ENCODE peak calls at places on chromosomes 11 and 22, in seven cellular contexts. One of them, this sample, is unnamed.

GRCh38 chr11:9769621-9770020 is 105.7 kb downstream of the SWAP70 start:
- DNase-seq in A549: no peak
- DNase-seq in cardiac fibroblast: no peak
- DNase-seq in SK-N-SH: no peak
- DNase-seq in IMR-90: no peak
- DNase-seq in spleen: no peak
- DNase-seq in GM20000: no peak
- DNase-seq in this sample: no peak

GRCh38 chr22:21832291-21833290 is 34.9 kb downstream of the MAPK1 start:
- DNase-seq in spleen: no peak
- DNase-seq in GM20000: no peak
- DNase-seq in SK-N-SH: no peak
- DNase-seq in IMR-90: peak; percentile 9
- DNase-seq in cardiac fibroblast: peak; percentile 45
- DNase-seq in A549: no peak
- DNase-seq in this sample: no peak

GRCh38 chr22:37676691-37677627 is 1.5 kb downstream of the LGALS1 start:
- DNase-seq in GM20000: peak; percentile 88
- DNase-seq in A549: no peak
- DNase-seq in IMR-90: peak; percentile 98
- DNase-seq in spleen: peak; percentile 97
- DNase-seq in cardiac fibroblast: peak; percentile 97
- DNase-seq in SK-N-SH: peak; percentile 91
- DNase-seq in this sample: peak; percentile 37

GRCh38 chr22:32754413-32755041 is 47.0 kb upstream of the TIMP3 start:
- DNase-seq in IMR-90: peak; percentile 65
- DNase-seq in SK-N-SH: no peak
- DNase-seq in GM20000: no peak
- DNase-seq in cardiac fibroblast: peak; percentile 73
- DNase-seq in spleen: no peak
- DNase-seq in A549: no peak
- DNase-seq in this sample: no peak

GRCh38 chr11:115678942-115679341 is 174.7 kb upstream of the CADM1 start:
- DNase-seq in A549: peak; percentile 22
- DNase-seq in SK-N-SH: no peak
- DNase-seq in IMR-90: no peak
- DNase-seq in cardiac fibroblast: no peak
- DNase-seq in GM20000: no peak
- DNase-seq in spleen: no peak
- DNase-seq in this sample: no peak

GRCh38 chr11:32489464-32489863 is 54.1 kb upstream of the WT1 start:
- DNase-seq in cardiac fibroblast: no peak
- DNase-seq in spleen: no peak
- DNase-seq in GM20000: no peak
- DNase-seq in IMR-90: no peak
- DNase-seq in A549: no peak
- DNase-seq in SK-N-SH: no peak
- DNase-seq in this sample: no peak

GRCh38 chr11:47106839-47107520 is 69.7 kb downstream of the ARFGAP2 start:
- DNase-seq in A549: no peak
- DNase-seq in IMR-90: no peak
- DNase-seq in GM20000: no peak
- DNase-seq in cardiac fibroblast: no peak
- DNase-seq in SK-N-SH: no peak
- DNase-seq in spleen: no peak
- DNase-seq in this sample: no peak

GRCh38 chr11:85809881-85810280 is 1.1 kb downstream of the SYTL2 start:
- DNase-seq in cardiac fibroblast: no peak
- DNase-seq in GM20000: peak; percentile 27
- DNase-seq in A549: no peak
- DNase-seq in SK-N-SH: peak; percentile 64
- DNase-seq in spleen: no peak
- DNase-seq in IMR-90: no peak
- DNase-seq in this sample: peak; percentile 37

GRCh38 chr22:48828688-48829087 is 999.0 kb downstream of the BRD1 start:
- DNase-seq in spleen: peak; percentile 39
- DNase-seq in SK-N-SH: no peak
- DNase-seq in IMR-90: no peak
- DNase-seq in GM20000: no peak
- DNase-seq in cardiac fibroblast: no peak
- DNase-seq in A549: no peak
- DNase-seq in this sample: no peak

GRCh38 chr11:10943968-10944367 is 86.1 kb upstream of the ZBED5 start:
- DNase-seq in A549: no peak
- DNase-seq in IMR-90: no peak
- DNase-seq in spleen: no peak
- DNase-seq in cardiac fibroblast: peak; percentile 69
- DNase-seq in SK-N-SH: no peak
- DNase-seq in GM20000: no peak
- DNase-seq in this sample: no peak

GRCh38 chr11:117815262-117815803 is 9.2 kb downstream of the FXYD2 start:
- DNase-seq in IMR-90: no peak
- DNase-seq in A549: no peak
- DNase-seq in cardiac fibroblast: no peak
- DNase-seq in GM20000: peak; percentile 75
- DNase-seq in spleen: peak; percentile 94
- DNase-seq in SK-N-SH: no peak
- DNase-seq in this sample: no peak

GRCh38 chr11:125871391-125872137 is 15.9 kb upstream of the HYLS1 start:
- DNase-seq in GM20000: no peak
- DNase-seq in cardiac fibroblast: peak; percentile 66
- DNase-seq in IMR-90: peak; percentile 31
- DNase-seq in SK-N-SH: peak; percentile 65
- DNase-seq in A549: peak; percentile 18
- DNase-seq in spleen: no peak
- DNase-seq in this sample: peak; percentile 65

GRCh38 chr11:116548286-116548685 is 224.5 kb downstream of the BUD13 start:
- DNase-seq in spleen: peak; percentile 14
- DNase-seq in SK-N-SH: no peak
- DNase-seq in cardiac fibroblast: no peak
- DNase-seq in A549: no peak
- DNase-seq in IMR-90: no peak
- DNase-seq in GM20000: no peak
- DNase-seq in this sample: no peak

GRCh38 chr22:37290737-37291136 is 8.4 kb downstream of the CYTH4 start:
- DNase-seq in IMR-90: peak; percentile 69
- DNase-seq in A549: no peak
- DNase-seq in GM20000: no peak
- DNase-seq in spleen: peak; percentile 73
- DNase-seq in cardiac fibroblast: peak; percentile 59
- DNase-seq in SK-N-SH: no peak
- DNase-seq in this sample: no peak

GRCh38 chr11:75349540-75350116 is 1.8 kb downstream of the ARRB1 start:
- DNase-seq in spleen: peak; percentile 83
- DNase-seq in SK-N-SH: no peak
- DNase-seq in GM20000: no peak
- DNase-seq in cardiac fibroblast: no peak
- DNase-seq in A549: no peak
- DNase-seq in IMR-90: no peak
- DNase-seq in this sample: no peak

GRCh38 chr11:63747006-63747405 is 21.6 kb downstream of the ZFTA start:
- DNase-seq in SK-N-SH: no peak
- DNase-seq in A549: no peak
- DNase-seq in spleen: no peak
- DNase-seq in cardiac fibroblast: peak; percentile 26
- DNase-seq in GM20000: no peak
- DNase-seq in IMR-90: peak; percentile 69
- DNase-seq in this sample: no peak

GRCh38 chr11:17439316-17439782 is 37.3 kb downstream of the ABCC8 start:
- DNase-seq in SK-N-SH: no peak
- DNase-seq in cardiac fibroblast: no peak
- DNase-seq in A549: peak; percentile 69
- DNase-seq in spleen: no peak
- DNase-seq in GM20000: no peak
- DNase-seq in IMR-90: no peak
- DNase-seq in this sample: no peak

GRCh38 chr11:104964247-104964646 is 4.1 kb downstream of the CASP4 start:
- DNase-seq in A549: no peak
- DNase-seq in GM20000: no peak
- DNase-seq in IMR-90: no peak
- DNase-seq in cardiac fibroblast: no peak
- DNase-seq in spleen: no peak
- DNase-seq in SK-N-SH: no peak
- DNase-seq in this sample: no peak

GRCh38 chr11:120835601-120836228 is 188.2 kb upstream of the TBCEL start:
- DNase-seq in spleen: no peak
- DNase-seq in cardiac fibroblast: no peak
- DNase-seq in A549: no peak
- DNase-seq in SK-N-SH: no peak
- DNase-seq in IMR-90: peak; percentile 12
- DNase-seq in GM20000: peak; percentile 57
- DNase-seq in this sample: no peak

GRCh38 chr11:72431846-72432245 is 2.5 kb downstream of the CLPB start:
- DNase-seq in SK-N-SH: no peak
- DNase-seq in A549: no peak
- DNase-seq in GM20000: no peak
- DNase-seq in cardiac fibroblast: no peak
- DNase-seq in spleen: no peak
- DNase-seq in IMR-90: no peak
- DNase-seq in this sample: no peak

GRCh38 chr11:75403037-75403436 is 3.7 kb downstream of the RPS3 start:
- DNase-seq in cardiac fibroblast: no peak
- DNase-seq in SK-N-SH: no peak
- DNase-seq in IMR-90: no peak
- DNase-seq in A549: no peak
- DNase-seq in spleen: no peak
- DNase-seq in GM20000: no peak
- DNase-seq in this sample: no peak

DNA sequence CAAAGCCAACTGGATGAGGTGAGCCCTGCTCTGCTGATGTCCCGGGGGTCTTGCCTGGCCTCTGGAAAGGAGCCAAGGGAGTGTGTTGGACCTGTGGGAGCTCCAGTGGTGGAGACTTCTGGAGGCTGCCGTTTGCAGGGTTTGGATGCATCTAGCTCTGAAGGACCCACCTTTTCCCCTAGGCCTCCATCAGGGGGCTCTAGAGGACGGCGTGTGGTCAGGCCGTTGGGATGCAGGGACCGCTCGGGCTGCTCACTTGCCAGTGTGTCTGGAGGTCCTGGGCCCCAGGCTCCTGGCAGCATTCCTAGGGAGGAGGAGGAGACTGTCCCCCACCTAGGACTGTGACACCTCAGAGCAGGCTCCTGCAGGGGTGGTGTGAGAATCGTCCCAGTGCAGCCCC is 58.3 kb downstream of the PRDM11 start:
- DNase-seq in GM20000: no peak
- DNase-seq in spleen: no peak
- DNase-seq in SK-N-SH: no peak
- DNase-seq in cardiac fibroblast: peak; percentile 14
- DNase-seq in IMR-90: no peak
- DNase-seq in A549: no peak
- DNase-seq in this sample: no peak
- TF ChIP-seq CTCF in GM20000: no peak
- TF ChIP-seq CTCF in spleen: no peak
- TF ChIP-seq CTCF in SK-N-SH: no peak
- TF ChIP-seq CTCF in cardiac fibroblast: peak; percentile 10
- TF ChIP-seq CTCF in IMR-90: no peak
- TF ChIP-seq CTCF in A549: no peak
- TF ChIP-seq CTCF in this sample: no peak

GRCh38 chr22:26669060-26669481 is 11.7 kb downstream of the MIAT start:
- DNase-seq in GM20000: no peak
- DNase-seq in spleen: peak; percentile 56
- DNase-seq in cardiac fibroblast: peak; percentile 57
- DNase-seq in A549: no peak
- DNase-seq in SK-N-SH: peak; percentile 80
- DNase-seq in IMR-90: peak; percentile 63
- DNase-seq in this sample: peak; percentile 40
- TF ChIP-seq CTCF in GM20000: no peak
- TF ChIP-seq CTCF in spleen: peak; percentile 30
- TF ChIP-seq CTCF in cardiac fibroblast: peak; percentile 52
- TF ChIP-seq CTCF in A549: peak; percentile 25
- TF ChIP-seq CTCF in SK-N-SH: peak; percentile 42
- TF ChIP-seq CTCF in IMR-90: peak; percentile 42
- TF ChIP-seq CTCF in this sample: peak; percentile 49

GRCh38 chr11:18522388-18522787 is 4.4 kb downstream of the TSG101 start:
- DNase-seq in A549: peak; percentile 50
- DNase-seq in cardiac fibroblast: peak; percentile 6
- DNase-seq in IMR-90: no peak
- DNase-seq in spleen: no peak
- DNase-seq in GM20000: no peak
- DNase-seq in SK-N-SH: peak; percentile 11
- DNase-seq in this sample: no peak
- TF ChIP-seq CTCF in A549: no peak
- TF ChIP-seq CTCF in cardiac fibroblast: peak; percentile 11
- TF ChIP-seq CTCF in IMR-90: peak; percentile 7
- TF ChIP-seq CTCF in spleen: no peak
- TF ChIP-seq CTCF in GM20000: peak; percentile 14
- TF ChIP-seq CTCF in SK-N-SH: no peak
- TF ChIP-seq CTCF in this sample: peak; percentile 32

DNA sequence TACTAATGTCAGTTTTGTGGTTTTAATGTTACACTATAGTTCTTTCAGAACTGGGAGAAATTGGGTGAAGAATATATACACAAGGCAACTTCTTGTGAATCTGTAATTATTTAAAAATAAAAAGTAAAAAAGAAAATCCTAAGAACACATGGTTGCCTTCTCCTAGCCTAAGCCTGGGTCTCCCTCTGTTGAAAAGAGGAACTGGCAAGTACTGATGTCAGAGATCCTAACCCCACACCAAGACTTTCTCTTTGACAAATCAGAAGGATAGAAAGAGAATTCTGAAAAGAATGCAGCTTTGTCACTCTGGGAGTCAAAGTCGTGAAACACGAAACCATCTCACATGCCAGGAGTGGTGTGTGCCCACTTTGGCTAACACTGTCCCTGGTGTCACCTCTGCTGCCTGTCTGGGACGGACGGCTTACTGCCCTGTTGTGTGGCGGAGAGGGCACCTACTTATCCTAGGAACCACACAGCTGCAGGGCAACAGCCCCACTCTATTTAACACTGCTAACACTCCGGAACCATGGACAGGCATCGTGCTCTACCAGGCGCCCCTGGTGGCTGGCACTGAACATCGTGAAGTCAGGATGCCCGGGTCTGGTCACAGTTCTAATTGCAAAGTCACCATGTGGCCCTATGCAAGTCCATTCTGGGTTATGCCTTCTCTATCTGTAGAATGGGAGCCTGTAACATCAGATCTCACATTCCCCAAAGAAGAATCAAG is 108.8 kb upstream of the CD82 start:
- DNase-seq in GM20000: no peak
- DNase-seq in IMR-90: no peak
- DNase-seq in SK-N-SH: peak; percentile 42
- DNase-seq in spleen: no peak
- DNase-seq in A549: peak; percentile 54
- DNase-seq in cardiac fibroblast: no peak
- DNase-seq in this sample: no peak
- TF ChIP-seq CTCF in GM20000: no peak
- TF ChIP-seq CTCF in IMR-90: peak; percentile 16
- TF ChIP-seq CTCF in SK-N-SH: peak; percentile 31
- TF ChIP-seq CTCF in spleen: no peak
- TF ChIP-seq CTCF in A549: peak; percentile 27
- TF ChIP-seq CTCF in cardiac fibroblast: no peak
- TF ChIP-seq CTCF in this sample: no peak

GRCh38 chr11:133934599-133935550 is 21.9 kb downstream of the IGSF9B start:
- DNase-seq in cardiac fibroblast: peak; percentile 91
- DNase-seq in SK-N-SH: peak; percentile 87
- DNase-seq in spleen: peak; percentile 72
- DNase-seq in GM20000: no peak
- DNase-seq in A549: no peak
- DNase-seq in IMR-90: peak; percentile 19
- DNase-seq in this sample: peak; percentile 50
- TF ChIP-seq CTCF in cardiac fibroblast: no peak
- TF ChIP-seq CTCF in SK-N-SH: no peak
- TF ChIP-seq CTCF in spleen: no peak
- TF ChIP-seq CTCF in GM20000: no peak
- TF ChIP-seq CTCF in A549: no peak
- TF ChIP-seq CTCF in IMR-90: no peak
- TF ChIP-seq CTCF in this sample: no peak